ENCODE peak calls at places on chromosomes 12 and 14, in six cellular contexts. R is upper lobe of left lung; M is CD4-positive, alpha-beta memory T cell; W is lower lobe of right lung; B is tibial artery; S is sigmoid colon. Q is an unnamed sample. For H3K9me3, the result is how much of the 10 kb centered on the place peaks cover.

GRCh38 chr14:67704484-67705089 is 2.9 kb downstream of the RDH12 start:
- DNase-seq in M (peak), W (no peak), R (no peak), S (no peak), B (no peak), Q (peak)

GRCh38 chr12:42484996-42485395 is 104.5 kb downstream of the PRICKLE1 start:
- DNase-seq in M (no peak), W (no peak), S (no peak), B (no peak), R (no peak), Q (no peak)

GRCh38 chr12:123363743-123364531 is 710 bp downstream of the SBNO1 start:
- DNase-seq in M (peak), R (peak), W (peak), B (peak), S (peak), Q (peak)

GRCh38 chr12:25558566-25558965 is 5.5 kb upstream of the LMNTD1 start:
- DNase-seq in R (no peak), S (no peak), B (no peak), W (no peak), M (no peak), Q (no peak)

GRCh38 chr12:60501124-60501729 is 905.4 kb downstream of the SLC16A7 start:
- DNase-seq in R (no peak), W (no peak), M (no peak), B (no peak), S (no peak), Q (no peak)

GRCh38 chr14:62602712-62603111 is 442.5 kb downstream of the KCNH5 start:
- DNase-seq in R (no peak), S (no peak), W (no peak), B (no peak), M (no peak), Q (no peak)

GRCh38 chr14:85574849-85575616 is 45.1 kb downstream of the FLRT2 start:
- DNase-seq in W (no peak), M (no peak), S (no peak), B (no peak), R (no peak), Q (no peak)

GRCh38 chr14:99254391-99255009 is 17.5 kb downstream of the BCL11B start:
- DNase-seq in R (no peak), W (no peak), S (no peak), B (peak), M (no peak), Q (no peak)

GRCh38 chr14:99910337-99911268 is 117.4 kb downstream of the EML1 start:
- DNase-seq in R (no peak), M (no peak), B (no peak), W (no peak), S (no peak), Q (no peak)

GRCh38 chr12:15545329-15545728 is 223.0 kb downstream of the PTPRO start:
- DNase-seq in S (no peak), B (no peak), M (no peak), W (no peak), R (no peak), Q (no peak)

GRCh38 chr12:79407671-79408622 is 282.8 kb downstream of the PAWR start:
- DNase-seq in B (peak), W (no peak), S (peak), M (no peak), R (peak), Q (peak)

GRCh38 chr14:33945329-33945728 is 5.5 kb downstream of the EGLN3 start:
- DNase-seq in M (no peak), S (no peak), W (no peak), R (no peak), B (no peak), Q (no peak)

GRCh38 chr14:77036484-77037337 is 8.2 kb upstream of the IRF2BPL start:
- DNase-seq in S (no peak), M (no peak), B (no peak), R (no peak), W (no peak), Q (no peak)

GRCh38 chr14:99266181-99267178 is 5.5 kb downstream of the BCL11B start:
- DNase-seq in B (peak), W (peak), M (peak), S (peak), R (peak), Q (peak)

GRCh38 chr14:92433407-92433806 is 80.2 kb upstream of the RIN3 start:
- DNase-seq in B (peak), M (no peak), W (no peak), S (no peak), R (no peak), Q (no peak)

GRCh38 chr12:119804011-119804641 is 73.0 kb downstream of the CIT start:
- DNase-seq in M (no peak), B (no peak), R (peak), W (peak), S (peak), Q (no peak)

GRCh38 chr12:6074979-6075585 is 49.4 kb downstream of the VWF start:
- DNase-seq in M (no peak), S (no peak), W (peak), R (peak), B (no peak), Q (peak)

GRCh38 chr12:51631591-51631990 is 40.6 kb downstream of the SCN8A start:
- DNase-seq in B (no peak), W (no peak), M (no peak), R (no peak), S (no peak), Q (no peak)

GRCh38 chr14:105578070-105578469 is 51.7 kb downstream of the TMEM121 start:
- DNase-seq in W (no peak), M (no peak), B (no peak), R (no peak), S (no peak), Q (no peak)

GRCh38 chr14:95156153-95156764 is 1.1 kb downstream of the DICER1 start:
- DNase-seq in S (no peak), W (no peak), M (peak), B (no peak), R (no peak), Q (peak)

GRCh38 chr12:111842556-111843396 is 748 bp downstream of the MAPKAPK5 start:
- DNase-seq in S (no peak), R (no peak), B (no peak), W (no peak), M (no peak), Q (peak)

GRCh38 chr14:106294324-106294723 is 767.9 kb downstream of the TMEM121 start:
- DNase-seq in B (no peak), M (no peak), R (no peak), W (no peak), S (no peak), Q (no peak)

GRCh38 chr12:32669584-32669983 is 9.5 kb upstream of the DNM1L start:
- DNase-seq in W (no peak), B (no peak), S (no peak), R (no peak), M (no peak), Q (no peak)

GRCh38 chr14:63212776-63213500 is 8.7 kb downstream of the RHOJ start:
- DNase-seq in B (no peak), R (no peak), S (no peak), M (no peak), W (no peak), Q (no peak)

GRCh38 chr14:24113801-24114535 is 609 bp upstream of the DCAF11 start:
- DNase-seq in M (peak), R (peak), W (peak), B (peak), S (peak), Q (peak)

GRCh38 chr12:52617403-52617785 is 965 bp downstream of the KRT73 start:
- DNase-seq in S (no peak), R (no peak), M (no peak), B (no peak), W (no peak), Q (no peak)

GRCh38 chr12:93868771-93869170 is 191.6 kb downstream of the CRADD start:
- DNase-seq in R (no peak), S (no peak), W (no peak), M (no peak), B (no peak), Q (no peak)
- H3K9me3 ChIP-seq in R (under half), S (under half), W (under half), M (under half), B (under half), Q (under half)

GRCh38 chr14:102804858-102805257 is 27.6 kb downstream of the TRAF3 start:
- DNase-seq in B (no peak), M (no peak), R (no peak), S (no peak), W (no peak), Q (no peak)

GRCh38 chr14:102806447-102806846 is 29.2 kb downstream of the TRAF3 start:
- DNase-seq in S (no peak), B (no peak), M (no peak), W (no peak), R (no peak), Q (no peak)

GRCh38 chr14:102803139-102803538 is 25.9 kb downstream of the TRAF3 start:
- DNase-seq in R (peak), B (no peak), S (no peak), M (no peak), W (no peak), Q (no peak)

GRCh38 chr14:102805454-102805891 is 28.2 kb downstream of the TRAF3 start:
- DNase-seq in M (peak), S (no peak), W (no peak), B (no peak), R (no peak), Q (no peak)

DNA sequence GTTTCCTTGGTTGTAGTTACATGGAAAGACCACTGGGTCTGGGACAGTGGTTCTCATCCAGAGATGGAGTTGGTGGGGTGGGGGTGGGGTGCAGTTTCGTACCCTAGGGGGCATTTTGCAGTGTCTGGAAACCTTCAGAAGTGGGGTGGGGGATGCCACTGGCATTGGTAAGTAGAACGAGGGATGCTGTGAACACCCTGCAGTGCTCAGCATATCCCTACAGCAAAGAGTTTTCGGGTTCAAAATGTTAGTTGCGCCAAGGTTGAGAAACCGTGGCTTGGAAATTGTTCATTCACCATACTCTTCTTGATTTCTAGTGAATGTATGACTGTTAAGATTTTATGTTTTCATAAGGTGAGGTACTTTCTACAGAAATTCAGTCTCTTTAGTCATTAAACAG is 28.7 kb downstream of the TRAF3 start:
- DNase-seq in M (no peak), R (no peak), W (no peak), B (no peak), S (no peak), Q (no peak)
- H3K27ac ChIP-seq in M (peak), R (peak), W (no peak), B (no peak), S (no peak), Q (no peak)

DNA sequence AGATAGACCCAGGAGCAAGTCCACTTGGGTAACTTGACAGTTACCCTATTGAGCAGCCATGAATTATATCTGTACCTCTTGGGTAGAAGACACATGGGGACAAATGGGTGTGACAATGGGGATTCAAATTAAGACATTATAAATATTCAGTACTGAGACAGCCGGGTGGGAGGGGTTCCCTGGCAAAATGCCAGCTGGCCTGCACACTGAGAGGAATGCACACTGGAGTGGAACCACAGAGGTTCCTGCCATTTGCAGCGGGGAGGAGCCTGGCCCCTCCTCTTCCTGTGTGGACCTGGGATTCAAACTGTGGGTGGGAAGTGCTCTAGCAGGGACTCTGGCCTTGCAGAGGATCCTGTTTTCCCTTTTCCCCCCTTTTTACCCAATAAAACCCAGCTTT is 118.7 kb upstream of the CDKN3 start:
- DNase-seq in R (no peak), W (no peak), B (no peak), S (no peak), M (no peak), Q (no peak)
- H3K9me3 ChIP-seq in R (under half), W (under half), B (under half), S (under half), M (under half), Q (under half)

GRCh38 chr14:75041613-75042012 is 9.7 kb downstream of the MLH3 start:
- DNase-seq in S (no peak), M (no peak), W (no peak), R (no peak), B (no peak), Q (peak)
- H3K27ac ChIP-seq in S (no peak), M (no peak), W (no peak), R (peak), B (no peak), Q (peak)

DNA sequence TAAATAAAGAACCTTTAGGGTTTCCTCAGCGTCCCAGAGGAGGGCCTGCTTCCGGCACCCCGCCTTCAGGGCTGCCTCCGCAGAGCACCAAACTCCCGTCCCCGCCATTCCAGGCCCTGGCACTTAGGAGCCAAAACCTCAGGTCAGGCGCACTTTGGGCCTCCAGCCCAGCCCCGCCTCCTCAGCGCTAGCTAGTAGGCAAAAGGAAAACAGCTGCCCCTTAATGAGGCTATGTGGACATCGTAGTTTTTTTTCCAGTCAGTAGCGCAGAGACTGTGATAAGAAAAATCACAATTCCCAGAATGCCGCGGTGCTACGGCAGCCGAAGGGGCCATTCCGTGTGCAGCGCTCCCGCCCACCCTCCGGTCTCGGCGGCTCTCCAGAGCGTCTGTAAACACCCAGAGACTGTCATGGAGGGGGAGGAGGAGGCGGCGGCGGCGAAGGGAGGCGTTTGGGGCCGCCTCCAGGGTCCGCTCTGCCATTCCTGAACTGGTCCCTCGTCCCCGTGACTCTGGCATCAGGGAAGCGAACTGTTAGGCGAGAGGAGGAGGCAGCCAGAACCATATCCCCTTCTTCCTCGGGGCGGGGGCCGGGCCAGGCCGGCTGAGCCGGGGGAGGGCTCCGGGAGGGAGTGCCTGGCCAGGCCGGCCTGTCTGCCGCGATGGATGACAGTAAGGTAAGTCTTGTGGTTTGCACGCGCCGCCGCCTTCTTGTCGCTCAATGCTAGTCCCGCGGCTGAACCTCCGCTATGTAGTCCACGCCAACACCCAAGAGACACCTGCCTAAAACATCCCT is at the start of gene CREBL2:
- DNase-seq in S (peak), B (peak), W (peak), R (peak), M (peak), Q (peak)
- H3K9me3 ChIP-seq in S (under half), B (under half), W (under half), R (under half), M (under half), Q (under half)

DNA sequence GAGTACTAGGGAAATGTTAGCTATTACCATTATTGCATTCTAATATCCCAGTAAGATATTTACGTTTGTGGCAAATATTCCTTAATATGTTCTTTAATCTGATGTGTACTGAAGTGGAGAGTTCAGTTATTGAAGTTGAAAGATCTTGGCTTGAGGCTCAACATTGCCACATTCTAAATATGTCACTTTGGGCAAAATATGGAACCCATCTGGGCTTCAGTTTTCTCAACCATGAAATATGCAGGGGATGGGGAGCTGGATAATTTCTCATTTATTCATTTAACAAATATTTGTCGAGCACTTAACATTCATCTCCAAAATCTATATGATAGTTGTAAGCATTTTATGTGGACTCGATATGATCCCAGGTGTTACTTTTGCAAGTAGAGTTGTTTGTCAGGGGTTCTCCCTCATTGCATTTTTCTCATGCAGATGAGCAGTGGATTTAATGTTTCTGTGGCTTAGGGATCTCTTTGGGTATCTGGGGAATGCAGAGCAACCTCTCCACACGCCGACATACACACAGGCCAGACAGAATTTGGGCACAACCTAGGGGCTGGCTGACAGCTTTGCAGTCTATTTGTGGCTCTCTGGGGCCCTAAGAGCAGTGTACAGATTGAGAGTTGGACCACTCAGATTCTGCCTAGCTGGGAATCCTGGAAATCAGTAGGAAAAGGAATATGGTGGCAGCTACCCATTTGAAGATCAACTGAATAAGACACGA is 26.6 kb upstream of the APPL2 start:
- DNase-seq in M (no peak), S (no peak), B (no peak), R (no peak), W (no peak), Q (no peak)
- H3K27ac ChIP-seq in M (no peak), S (no peak), B (no peak), R (no peak), W (no peak), Q (no peak)

GRCh38 chr14:29802211-29802610 is 125.4 kb downstream of the PRKD1 start:
- DNase-seq in M (no peak), R (no peak), W (no peak), S (no peak), B (no peak), Q (no peak)

GRCh38 chr14:29799718-29800117 is 127.9 kb downstream of the PRKD1 start:
- DNase-seq in W (no peak), B (no peak), R (no peak), S (no peak), M (no peak), Q (no peak)

GRCh38 chr14:29803045-29803444 is 124.6 kb downstream of the PRKD1 start:
- DNase-seq in B (no peak), M (no peak), R (no peak), S (no peak), W (no peak), Q (no peak)

GRCh38 chr14:29798776-29799175 is 128.9 kb downstream of the PRKD1 start:
- DNase-seq in S (no peak), W (no peak), M (no peak), B (no peak), R (no peak), Q (no peak)

DNA sequence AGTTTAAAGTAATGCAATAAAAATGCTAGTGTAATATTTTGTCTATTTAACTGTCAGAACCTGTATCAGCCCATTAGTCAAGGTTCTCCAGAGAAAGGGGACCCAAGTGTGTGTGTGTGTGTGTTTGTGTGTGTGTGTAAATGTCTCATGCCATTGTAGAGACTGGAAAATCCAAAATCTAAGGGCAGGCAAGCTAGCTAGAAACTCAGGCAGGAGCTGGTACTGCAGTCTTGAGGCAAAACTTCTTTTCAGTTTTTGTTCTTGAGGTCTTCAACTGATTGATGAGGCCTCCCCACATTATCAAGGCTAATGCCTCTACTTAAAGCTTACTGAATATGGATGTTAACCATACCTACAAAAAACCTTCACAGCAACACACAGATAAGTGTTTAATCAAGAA is 126.7 kb downstream of the PRKD1 start:
- DNase-seq in R (no peak), S (no peak), W (no peak), B (no peak), M (no peak), Q (no peak)
- H3K9me3 ChIP-seq in R (under half), S (under half), W (under half), B (under half), M (under half), Q (under half)

DNA sequence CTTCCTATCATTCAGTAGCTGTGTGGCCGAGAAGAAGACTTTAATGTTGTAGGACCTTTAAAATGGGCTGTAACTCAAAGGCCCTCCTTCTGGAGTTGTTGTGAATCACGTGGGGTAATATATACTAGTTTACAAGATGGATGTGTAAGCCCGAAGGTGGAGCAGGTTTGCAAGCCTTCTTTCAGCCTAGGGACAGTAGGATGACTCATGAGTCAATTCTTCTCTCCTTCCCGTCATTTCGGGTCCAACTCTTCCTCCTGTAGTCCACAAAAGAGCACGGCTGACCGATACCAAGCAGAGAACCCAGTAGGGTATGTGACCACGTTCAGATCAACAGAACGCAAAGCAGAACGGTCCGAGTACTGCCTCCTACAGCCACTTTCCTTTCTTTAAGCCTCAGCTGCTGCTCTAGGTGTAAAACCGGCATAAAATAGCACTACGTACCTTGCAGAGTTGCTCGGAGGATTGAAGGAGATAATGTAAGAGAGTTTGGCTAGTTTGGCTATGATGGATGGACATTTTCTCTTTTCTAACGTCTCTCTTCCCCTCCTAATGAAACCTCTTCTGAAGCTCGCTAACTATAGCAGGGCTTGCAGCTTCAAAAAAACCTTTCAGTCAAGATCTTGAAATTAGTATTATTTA is 1.3 kb upstream of the RASSF3 start:
- DNase-seq in B (no peak), S (no peak), W (no peak), R (peak), M (peak), Q (peak)
- H3K27ac ChIP-seq in B (peak), S (peak), W (peak), R (peak), M (peak), Q (peak)

Q was measured in colonic mucosa.